ENCODE peak calls at places on chromosomes 5 and 9, in four cellular contexts. K is neural progenitor cell, Z is fibroblast of lung, J is GM23338. G is an unnamed sample.

GRCh38 chr5:107670028-107670926 is 460 bp downstream of the EFNA5 start:
- DNase-seq in K (peak), Z (peak), J (peak), G (peak)

GRCh38 chr5:43400082-43400481 is 12.1 kb downstream of the CCL28 start:
- DNase-seq in K (no peak), Z (peak), J (no peak), G (no peak)

GRCh38 chr9:81724242-81724889 is 35.0 kb upstream of the TLE1 start:
- DNase-seq in K (no peak), Z (peak), J (no peak), G (no peak)

GRCh38 chr5:39331993-39332392 is 32.3 kb downstream of the C9 start:
- DNase-seq in K (no peak), Z (no peak), J (no peak), G (no peak)

GRCh38 chr9:77883846-77884771 is 147.5 kb downstream of the GNAQ start:
- DNase-seq in K (peak), Z (peak), J (peak), G (peak)

GRCh38 chr5:43396762-43397304 is 15.4 kb downstream of the CCL28 start:
- DNase-seq in K (peak), Z (peak), J (peak), G (peak)

GRCh38 chr9:88814521-88815101 is 176.7 kb upstream of the S1PR3 start:
- DNase-seq in K (no peak), Z (peak), J (no peak), G (peak)

GRCh38 chr5:5335708-5336211 is 86.7 kb upstream of the ICE1 start:
- DNase-seq in K (peak), Z (peak), J (no peak), G (peak)

GRCh38 chr9:90835206-90835605 is 33.6 kb downstream of the SYK start:
- DNase-seq in K (no peak), Z (no peak), J (no peak), G (no peak)

GRCh38 chr5:139378101-139378825 is 4.8 kb downstream of the SLC23A1 start:
- DNase-seq in K (no peak), Z (no peak), J (peak), G (no peak)

GRCh38 chr5:24222866-24223265 is 421.9 kb downstream of the CDH10 start:
- DNase-seq in K (no peak), Z (peak), J (no peak), G (no peak)

GRCh38 chr9:127873886-127874285 is 3.6 kb downstream of the AK1 start:
- DNase-seq in K (no peak), Z (peak), J (no peak), G (no peak)

GRCh38 chr5:107430077-107430625 is 240.6 kb downstream of the EFNA5 start:
- DNase-seq in K (no peak), Z (no peak), J (no peak), G (no peak)

GRCh38 chr5:119486-120097 is 27.6 kb downstream of the PLEKHG4B start:
- DNase-seq in K (no peak), Z (no peak), J (no peak), G (no peak)

GRCh38 chr5:174418809-174419522 is 305.4 kb upstream of the MSX2 start:
- DNase-seq in K (peak), Z (no peak), J (peak), G (no peak)

GRCh38 chr9:104374711-104375110 is 129.4 kb upstream of the OR13F1 start:
- DNase-seq in K (no peak), Z (no peak), J (no peak), G (no peak)

GRCh38 chr5:14760548-14761002 is 96.1 kb downstream of the OTULIN start:
- DNase-seq in K (no peak), Z (no peak), J (no peak), G (no peak)

GRCh38 chr5:83199126-83199525 is 121.8 kb downstream of the XRCC4 start:
- DNase-seq in K (no peak), Z (no peak), J (no peak), G (peak)

GRCh38 chr5:151719228-151719861 is 32.6 kb upstream of the SPARC start:
- DNase-seq in K (peak), Z (peak), J (peak), G (peak)

GRCh38 chr9:129482521-129483466 is 138.1 kb downstream of the C9orf50 start:
- DNase-seq in K (peak), Z (peak), J (peak), G (peak)

GRCh38 chr5:164359260-164359930 is 854.0 kb downstream of the MAT2B start:
- DNase-seq in K (no peak), Z (no peak), J (no peak), G (no peak)

GRCh38 chr5:172616730-172617129 is 24.3 kb upstream of the NEURL1B start:
- DNase-seq in K (no peak), Z (peak), J (peak), G (no peak)

GRCh38 chr5:54651482-54652076 is 134.0 kb downstream of the SNX18 start:
- DNase-seq in K (no peak), Z (peak), J (no peak), G (peak)

GRCh38 chr5:150298701-150299451 is 3.8 kb downstream of the ARSI start:
- DNase-seq in K (peak), Z (peak), J (no peak), G (peak)

GRCh38 chr9:117247271-117247670 is 167.6 kb downstream of the ASTN2 start:
- DNase-seq in K (peak), Z (no peak), J (peak), G (peak)

GRCh38 chr5:123875444-123876264 is 363.7 kb downstream of the CSNK1G3 start:
- DNase-seq in K (peak), Z (no peak), J (peak), G (peak)

GRCh38 chr5:90981821-90982220 is 401.3 kb downstream of the ARRDC3 start:
- DNase-seq in K (no peak), Z (no peak), J (no peak), G (no peak)

GRCh38 chr5:73640861-73641320 is 14.9 kb downstream of the ARHGEF28 start:
- DNase-seq in K (no peak), Z (peak), J (no peak), G (peak)

GRCh38 chr5:121090822-121091221 is 626.7 kb downstream of the PRR16 start:
- DNase-seq in K (no peak), Z (no peak), J (no peak), G (no peak)

GRCh38 chr5:173729079-173729765 is 112.8 kb upstream of the BOD1 start:
- DNase-seq in K (no peak), Z (no peak), J (peak), G (no peak)

GRCh38 chr5:38515648-38516047 is 40.8 kb downstream of the LIFR start:
- DNase-seq in K (peak), Z (peak), J (no peak), G (no peak)

GRCh38 chr9:26856413-26857032 is 36.1 kb downstream of the CAAP1 start:
- DNase-seq in K (peak), Z (peak), J (peak), G (peak)

GRCh38 chr5:115542651-115543364 is 1.8 kb downstream of the FEM1C start:
- DNase-seq in K (no peak), Z (no peak), J (no peak), G (no peak)

GRCh38 chr9:12684923-12685468 is 8.2 kb upstream of the TYRP1 start:
- DNase-seq in K (no peak), Z (peak), J (no peak), G (no peak)

GRCh38 chr5:73853091-73853490 is 227.1 kb downstream of the ARHGEF28 start:
- DNase-seq in K (no peak), Z (peak), J (no peak), G (peak)

GRCh38 chr5:138610468-138611294 is 35.5 kb upstream of the HSPA9 start:
- DNase-seq in K (peak), Z (peak), J (peak), G (no peak)

GRCh38 chr5:95884511-95884910 is 62.0 kb upstream of the GLRX start:
- DNase-seq in K (no peak), Z (no peak), J (no peak), G (no peak)

GRCh38 chr5:95886340-95887044 is 64.0 kb upstream of the GLRX start:
- DNase-seq in K (no peak), Z (no peak), J (no peak), G (no peak)

GRCh38 chr5:95884021-95884333 is 61.5 kb upstream of the GLRX start:
- DNase-seq in K (no peak), Z (no peak), J (no peak), G (no peak)

GRCh38 chr5:95881833-95882232 is 59.3 kb upstream of the GLRX start:
- DNase-seq in K (no peak), Z (no peak), J (no peak), G (no peak)

DNA sequence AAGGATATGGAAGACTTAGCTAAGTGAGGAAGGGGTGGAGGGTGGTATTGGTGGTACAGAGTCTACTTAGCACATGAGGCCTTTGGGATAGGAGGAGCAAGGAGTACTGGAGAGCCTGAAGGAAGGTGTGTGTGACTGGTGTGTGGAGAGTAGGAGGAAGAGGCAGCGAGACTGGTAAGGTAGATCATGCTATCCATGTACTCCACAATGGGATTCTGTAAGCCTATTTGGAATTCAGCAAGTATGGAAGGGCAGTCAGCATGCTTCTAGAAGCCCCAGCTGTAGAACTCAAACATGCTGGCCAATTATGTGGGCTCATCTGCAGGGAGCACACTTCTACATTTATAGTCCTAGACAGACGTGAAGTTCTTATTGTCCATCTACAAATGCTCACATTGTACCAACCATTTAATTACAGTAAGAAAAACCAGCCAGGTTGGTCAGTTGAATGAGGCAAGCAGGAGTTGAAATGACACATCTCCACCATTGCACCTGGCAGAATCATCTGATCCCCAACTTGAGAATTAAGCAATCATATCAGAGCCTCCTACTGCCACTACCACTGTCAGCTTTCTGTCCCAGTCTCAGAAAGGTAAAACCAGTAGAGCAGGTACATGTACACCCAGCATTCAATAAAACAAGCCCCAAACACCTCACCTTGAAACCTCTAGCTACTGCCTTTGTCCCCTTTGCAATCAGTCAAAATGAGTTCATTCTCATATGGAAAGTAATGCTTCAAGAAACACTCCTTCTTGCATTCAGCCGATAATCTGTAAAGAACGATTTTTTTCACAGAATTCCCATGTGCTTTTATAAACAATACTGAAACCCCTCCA is 60.9 kb upstream of the GLRX start:
- DNase-seq in K (no peak), Z (no peak), J (no peak), G (no peak)
- H3K4me3 ChIP-seq in K (no peak), Z (no peak), J (no peak), G (no peak)

GRCh38 chr5:133611357-133612020 is 852 bp downstream of the FSTL4 start:
- DNase-seq in K (peak), Z (no peak), J (peak), G (peak)
- TF ChIP-seq EZH2 in K (peak), Z (peak), J (peak), G (peak)

DNA sequence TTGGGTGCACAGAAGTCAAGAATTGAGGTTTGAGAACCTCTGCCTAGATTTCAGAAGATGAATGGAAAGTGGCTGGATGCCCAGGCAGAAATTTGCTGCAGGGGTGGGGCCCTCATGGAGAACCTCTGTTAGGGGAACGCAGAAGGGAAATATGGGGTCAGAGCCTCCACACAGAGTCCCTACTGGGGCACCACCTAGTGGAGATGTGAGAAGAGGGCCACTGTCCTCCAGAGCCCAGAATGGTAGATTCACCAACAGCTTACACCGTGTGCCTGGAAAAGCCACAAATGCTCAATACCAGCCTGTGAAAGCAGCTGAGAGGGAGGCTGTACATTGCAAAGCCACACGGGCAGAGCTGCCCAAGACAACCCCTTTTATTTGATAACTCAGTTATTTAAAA is 383.5 kb downstream of the TLE4 start:
- DNase-seq in K (no peak), Z (no peak), J (peak), G (peak)
- TF ChIP-seq CTCF in K (no peak), Z (peak), J (peak), G (peak)

GRCh38 chr9:34809504-34810186 is 99.7 kb upstream of the CCL21 start:
- DNase-seq in K (peak), Z (peak), J (peak), G (peak)
- H3K4me3 ChIP-seq in K (peak), Z (no peak), J (peak), G (no peak)

DNA sequence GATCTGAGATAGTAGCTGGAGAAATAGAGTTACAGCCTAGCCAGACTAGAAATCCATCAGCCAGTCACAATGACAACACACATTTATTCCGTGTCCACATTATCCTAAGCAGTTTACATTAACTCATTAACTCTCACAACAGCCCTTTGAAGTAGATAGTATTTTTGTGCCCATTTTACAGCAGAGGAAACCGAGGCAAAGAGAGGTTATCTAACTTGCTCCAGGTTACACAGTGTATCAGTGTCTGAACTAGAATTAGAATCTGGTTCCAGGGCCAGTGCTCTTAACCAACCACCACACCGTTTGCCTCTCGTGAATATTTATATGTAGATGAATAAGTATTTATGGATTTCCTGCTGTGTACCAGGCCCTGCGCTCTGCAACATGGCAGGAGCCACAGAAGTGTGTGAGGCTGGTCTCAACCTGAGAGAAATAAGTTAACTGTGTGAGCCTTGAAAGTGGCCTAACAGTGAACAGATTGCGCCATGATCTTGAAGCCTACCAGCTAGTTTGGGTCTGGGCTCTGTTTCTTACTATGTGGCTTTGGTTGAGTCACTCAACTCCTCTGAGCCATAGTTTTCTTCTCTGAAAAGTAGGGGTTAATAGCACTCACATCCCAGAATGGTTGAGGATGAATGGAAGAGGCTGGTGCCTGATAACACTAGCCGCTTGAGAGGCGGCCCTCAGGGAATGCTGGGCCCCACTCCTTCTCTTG is 121.4 kb downstream of the RGS3 start:
- DNase-seq in K (no peak), Z (no peak), J (no peak), G (no peak)
- TF ChIP-seq EZH2 in K (no peak), Z (no peak), J (no peak), G (no peak)

GRCh38 chr5:50888754-50889153 is 222.3 kb downstream of the PARP8 start:
- DNase-seq in K (no peak), Z (no peak), J (no peak), G (no peak)
- TF ChIP-seq CTCF in K (no peak), Z (no peak), J (no peak), G (no peak)

GRCh38 chr5:98705841-98706240 is 67.6 kb upstream of the RGMB start:
- DNase-seq in K (no peak), Z (peak), J (no peak), G (no peak)

GRCh38 chr5:98694902-98695301 is 78.6 kb upstream of the RGMB start:
- DNase-seq in K (no peak), Z (no peak), J (no peak), G (no peak)

GRCh38 chr5:98698359-98698758 is 75.1 kb upstream of the RGMB start:
- DNase-seq in K (no peak), Z (peak), J (no peak), G (no peak)

DNA sequence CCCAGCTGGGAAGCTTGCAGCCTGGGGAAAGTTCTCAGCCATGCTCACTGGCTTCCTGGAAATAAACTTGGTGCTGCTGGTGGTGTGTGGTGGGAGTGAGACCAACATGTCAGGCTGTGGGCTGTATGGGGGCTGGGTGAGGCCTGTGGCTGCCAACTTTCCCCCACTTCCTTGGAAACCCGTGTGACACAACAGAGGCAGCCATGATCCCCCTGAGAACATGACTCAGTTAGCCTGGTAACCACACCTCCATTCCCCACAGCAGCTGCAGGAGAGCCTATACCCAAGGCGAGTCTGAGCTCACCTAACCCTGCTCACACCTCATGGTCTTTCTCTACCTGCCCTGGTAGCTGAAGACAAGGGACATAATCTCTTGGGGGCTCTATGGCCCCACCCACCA is 72.7 kb upstream of the RGMB start:
- DNase-seq in K (no peak), Z (peak), J (no peak), G (no peak)
- H3K4me3 ChIP-seq in K (no peak), Z (no peak), J (no peak), G (no peak)

DNA sequence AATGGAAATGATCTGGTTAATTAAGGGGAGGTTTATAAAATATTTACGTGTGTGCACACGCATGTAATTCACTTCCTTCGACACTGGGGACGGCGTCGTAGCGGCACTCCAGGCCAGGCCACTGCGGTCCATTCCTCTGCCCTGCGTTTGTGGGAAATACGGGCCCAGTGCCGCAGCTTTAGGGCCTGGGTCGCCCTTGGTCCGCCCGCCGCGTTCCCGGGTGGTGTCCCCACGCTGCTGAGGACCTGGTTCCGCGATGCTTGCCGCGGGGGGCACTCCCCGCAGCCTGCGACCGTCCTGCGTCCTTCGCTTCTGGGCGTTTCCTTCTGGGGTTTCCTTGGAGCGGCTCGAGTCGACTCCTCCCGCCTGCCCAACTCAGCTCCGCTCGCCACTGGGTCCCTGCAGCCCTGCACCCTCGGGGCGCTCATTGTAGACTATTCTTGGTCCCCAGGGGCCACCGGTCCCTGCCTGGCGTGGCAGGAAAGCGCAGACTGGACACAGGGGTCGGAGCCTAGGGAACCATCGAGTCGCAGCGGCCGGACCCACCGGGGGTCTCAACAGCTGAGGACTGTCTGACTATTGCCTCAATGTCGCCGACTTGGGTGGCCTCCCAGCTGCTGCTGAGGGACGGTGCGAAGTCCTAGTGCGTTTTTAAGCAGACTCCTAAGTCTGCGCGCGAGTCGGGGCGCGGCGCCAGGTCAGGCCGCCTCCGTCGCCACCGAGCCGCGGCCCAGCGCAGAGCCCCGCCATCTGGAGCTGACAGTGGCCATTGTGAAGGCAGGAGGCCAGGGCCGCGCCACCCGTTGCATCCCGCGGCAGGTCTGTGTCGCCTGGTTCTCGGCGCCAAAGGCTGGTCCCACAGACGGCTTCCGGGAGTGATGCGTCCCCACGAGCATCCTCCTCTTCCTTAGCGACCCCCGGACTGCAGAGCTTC is 4.4 kb upstream of the IRX1 start:
- DNase-seq in K (peak), Z (no peak), J (peak), G (no peak)
- TF ChIP-seq EZH2 in K (peak), Z (no peak), J (peak), G (no peak)

G was measured in A673.